ENCODE peak calls at places on chromosomes 3 and 15, in nine cellular contexts. One of them, this sample, is unnamed.

GRCh38 chr3:30775070-30775469 is 119.4 kb downstream of the GADL1 start:
- DNase-seq in fibroblast of the conjunctiva: no peak
- DNase-seq in stimulated activated CD4-positive, alpha-beta T cell treated with anti-CD3 and anti-CD28 coated beads, Interleukin-4, amount 100 ng/mL, for 24 hours: no peak
- DNase-seq in HFFc6: no peak
- DNase-seq in EH: no peak
- DNase-seq in naive thymus-derived CD8-positive, alpha-beta T cell: no peak
- DNase-seq in H54: no peak
- DNase-seq in CD4-positive, alpha-beta memory T cell: no peak
- DNase-seq in RCC 7860: peak
- DNase-seq in this sample: no peak

GRCh38 chr15:48811325-48811938 is 563 bp upstream of the CEP152 start:
- DNase-seq in naive thymus-derived CD8-positive, alpha-beta T cell: no peak
- DNase-seq in stimulated activated CD4-positive, alpha-beta T cell treated with anti-CD3 and anti-CD28 coated beads, Interleukin-4, amount 100 ng/mL, for 24 hours: no peak
- DNase-seq in H54: no peak
- DNase-seq in CD4-positive, alpha-beta memory T cell: no peak
- DNase-seq in fibroblast of the conjunctiva: no peak
- DNase-seq in RCC 7860: no peak
- DNase-seq in EH: no peak
- DNase-seq in HFFc6: no peak
- DNase-seq in this sample: no peak

GRCh38 chr15:79881254-79881653 is 15.6 kb downstream of the MTHFS start:
- DNase-seq in HFFc6: no peak
- DNase-seq in H54: no peak
- DNase-seq in naive thymus-derived CD8-positive, alpha-beta T cell: no peak
- DNase-seq in fibroblast of the conjunctiva: no peak
- DNase-seq in RCC 7860: no peak
- DNase-seq in stimulated activated CD4-positive, alpha-beta T cell treated with anti-CD3 and anti-CD28 coated beads, Interleukin-4, amount 100 ng/mL, for 24 hours: no peak
- DNase-seq in CD4-positive, alpha-beta memory T cell: no peak
- DNase-seq in EH: no peak
- DNase-seq in this sample: no peak

GRCh38 chr3:49673131-49673714 is 928 bp upstream of the APEH start:
- DNase-seq in HFFc6: no peak
- DNase-seq in CD4-positive, alpha-beta memory T cell: no peak
- DNase-seq in naive thymus-derived CD8-positive, alpha-beta T cell: no peak
- DNase-seq in H54: no peak
- DNase-seq in EH: no peak
- DNase-seq in fibroblast of the conjunctiva: no peak
- DNase-seq in RCC 7860: peak
- DNase-seq in stimulated activated CD4-positive, alpha-beta T cell treated with anti-CD3 and anti-CD28 coated beads, Interleukin-4, amount 100 ng/mL, for 24 hours: no peak
- DNase-seq in this sample: no peak

GRCh38 chr15:52031542-52031941 is 12.5 kb downstream of the MAPK6 start:
- DNase-seq in naive thymus-derived CD8-positive, alpha-beta T cell: no peak
- DNase-seq in H54: no peak
- DNase-seq in HFFc6: no peak
- DNase-seq in CD4-positive, alpha-beta memory T cell: no peak
- DNase-seq in fibroblast of the conjunctiva: no peak
- DNase-seq in stimulated activated CD4-positive, alpha-beta T cell treated with anti-CD3 and anti-CD28 coated beads, Interleukin-4, amount 100 ng/mL, for 24 hours: no peak
- DNase-seq in RCC 7860: no peak
- DNase-seq in EH: no peak
- DNase-seq in this sample: no peak

GRCh38 chr3:45347329-45348000 is 40.9 kb upstream of the LARS2 start:
- DNase-seq in H54: no peak
- DNase-seq in naive thymus-derived CD8-positive, alpha-beta T cell: no peak
- DNase-seq in HFFc6: peak
- DNase-seq in RCC 7860: no peak
- DNase-seq in EH: peak
- DNase-seq in CD4-positive, alpha-beta memory T cell: no peak
- DNase-seq in stimulated activated CD4-positive, alpha-beta T cell treated with anti-CD3 and anti-CD28 coated beads, Interleukin-4, amount 100 ng/mL, for 24 hours: no peak
- DNase-seq in fibroblast of the conjunctiva: no peak
- DNase-seq in this sample: no peak

GRCh38 chr15:40097968-40098476 is 10.7 kb downstream of the BMF start:
- DNase-seq in H54: no peak
- DNase-seq in naive thymus-derived CD8-positive, alpha-beta T cell: no peak
- DNase-seq in HFFc6: no peak
- DNase-seq in fibroblast of the conjunctiva: no peak
- DNase-seq in RCC 7860: no peak
- DNase-seq in stimulated activated CD4-positive, alpha-beta T cell treated with anti-CD3 and anti-CD28 coated beads, Interleukin-4, amount 100 ng/mL, for 24 hours: no peak
- DNase-seq in EH: peak
- DNase-seq in CD4-positive, alpha-beta memory T cell: no peak
- DNase-seq in this sample: no peak

GRCh38 chr3:28799084-28799483 is 450.5 kb upstream of the AZI2 start:
- DNase-seq in HFFc6: no peak
- DNase-seq in naive thymus-derived CD8-positive, alpha-beta T cell: no peak
- DNase-seq in fibroblast of the conjunctiva: no peak
- DNase-seq in H54: no peak
- DNase-seq in RCC 7860: no peak
- DNase-seq in stimulated activated CD4-positive, alpha-beta T cell treated with anti-CD3 and anti-CD28 coated beads, Interleukin-4, amount 100 ng/mL, for 24 hours: no peak
- DNase-seq in EH: peak
- DNase-seq in CD4-positive, alpha-beta memory T cell: no peak
- DNase-seq in this sample: peak

GRCh38 chr3:183239046-183239445 is 14.0 kb upstream of the B3GNT5 start:
- DNase-seq in naive thymus-derived CD8-positive, alpha-beta T cell: no peak
- DNase-seq in fibroblast of the conjunctiva: no peak
- DNase-seq in RCC 7860: no peak
- DNase-seq in EH: no peak
- DNase-seq in CD4-positive, alpha-beta memory T cell: no peak
- DNase-seq in H54: no peak
- DNase-seq in stimulated activated CD4-positive, alpha-beta T cell treated with anti-CD3 and anti-CD28 coated beads, Interleukin-4, amount 100 ng/mL, for 24 hours: no peak
- DNase-seq in HFFc6: no peak
- DNase-seq in this sample: no peak

GRCh38 chr15:92989469-92989868 is 89.3 kb downstream of the CHD2 start:
- DNase-seq in CD4-positive, alpha-beta memory T cell: no peak
- DNase-seq in HFFc6: no peak
- DNase-seq in stimulated activated CD4-positive, alpha-beta T cell treated with anti-CD3 and anti-CD28 coated beads, Interleukin-4, amount 100 ng/mL, for 24 hours: no peak
- DNase-seq in EH: no peak
- DNase-seq in H54: no peak
- DNase-seq in naive thymus-derived CD8-positive, alpha-beta T cell: no peak
- DNase-seq in fibroblast of the conjunctiva: no peak
- DNase-seq in RCC 7860: no peak
- DNase-seq in this sample: no peak